ENCODE peak calls at places on chromosomes 4 and X, in seven cellular contexts. S, P, L, Q, Y, N and G are unnamed samples. For H3K27me3, the result is how much of the 10 kb centered on the place peaks cover.

GRCh38 chrX:8305336-8305735 is 134.3 kb upstream of the VCX2 start:
- DNase-seq in S (no peak), P (no peak), L (no peak), Q (no peak), Y (no peak), N (no peak), G (no peak)

GRCh38 chr4:137794779-137795178 is 262.5 kb upstream of the PCDH18 start:
- DNase-seq in S (no peak), P (no peak), L (no peak), Q (no peak), Y (no peak), N (no peak), G (no peak)

GRCh38 chrX:136227948-136228584 is 23.1 kb downstream of the MAP7D3 start:
- DNase-seq in S (peak), P (no peak), L (peak), Q (no peak), Y (no peak), N (no peak), G (no peak)

GRCh38 chr4:7201351-7202305 is 9.3 kb downstream of the SORCS2 start:
- DNase-seq in S (no peak), P (no peak), L (no peak), Q (no peak), Y (no peak), N (peak), G (no peak)

GRCh38 chr4:136742330-136742729 is 790.0 kb downstream of the PCDH18 start:
- DNase-seq in S (no peak), P (no peak), L (peak), Q (no peak), Y (no peak), N (no peak), G (no peak)

GRCh38 chr4:32748498-32748897 is 2028.3 kb downstream of the PCDH7 start:
- DNase-seq in S (no peak), P (no peak), L (no peak), Q (no peak), Y (no peak), N (peak), G (no peak)

GRCh38 chr4:153521995-153522799 is 56.0 kb downstream of the TMEM131L start:
- DNase-seq in S (no peak), P (no peak), L (no peak), Q (no peak), Y (peak), N (peak), G (no peak)

GRCh38 chr4:7166981-7167700 is 25.2 kb upstream of the SORCS2 start:
- DNase-seq in S (peak), P (no peak), L (no peak), Q (no peak), Y (no peak), N (no peak), G (no peak)

GRCh38 chr4:110195561-110196205 is 2.7 kb downstream of the ELOVL6 start:
- DNase-seq in S (peak), P (no peak), L (peak), Q (no peak), Y (no peak), N (peak), G (no peak)

GRCh38 chrX:124257924-124258706 is 74.3 kb upstream of the TEX13D start:
- DNase-seq in S (no peak), P (no peak), L (no peak), Q (no peak), Y (no peak), N (no peak), G (no peak)

GRCh38 chrX:103396186-103396585 is 19.8 kb downstream of the BEX3 start:
- DNase-seq in S (no peak), P (no peak), L (peak), Q (no peak), Y (no peak), N (no peak), G (no peak)

GRCh38 chr4:85452073-85452764 is 22.7 kb upstream of the ARHGAP24 start:
- DNase-seq in S (no peak), P (no peak), L (no peak), Q (no peak), Y (no peak), N (no peak), G (no peak)

GRCh38 chr4:40763228-40763716 is 13.5 kb downstream of the NSUN7 start:
- DNase-seq in S (peak), P (no peak), L (peak), Q (no peak), Y (no peak), N (peak), G (no peak)

GRCh38 chr4:4868506-4869379 is 9.3 kb downstream of the MSX1 start:
- DNase-seq in S (no peak), P (no peak), L (no peak), Q (no peak), Y (no peak), N (peak), G (no peak)
- H3K27me3 ChIP-seq in S (half or more), P (under half), L (half or more), Q (half or more), Y (under half), N (half or more), G (half or more)

DNA sequence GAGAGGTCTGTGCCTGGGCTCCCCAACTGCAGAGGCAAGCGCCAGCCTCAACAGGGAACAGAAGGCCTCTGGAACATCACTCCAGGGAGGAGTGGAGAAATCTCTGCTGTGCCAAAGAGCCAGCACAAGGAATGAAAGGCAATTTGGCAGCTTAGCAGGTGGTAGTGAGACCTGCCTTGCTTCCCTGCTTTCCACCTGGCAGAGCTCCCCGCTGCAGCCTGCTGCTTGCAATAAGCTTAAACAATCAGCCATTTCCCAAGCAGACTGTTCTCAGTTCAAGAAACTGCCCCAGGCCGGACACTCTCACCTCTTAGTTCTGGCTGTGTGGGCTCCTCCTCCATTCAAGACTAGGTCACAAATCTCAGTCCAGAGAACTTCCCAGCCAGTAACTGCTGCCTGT is 370.6 kb downstream of the MAGEB5 start:
- DNase-seq in S (no peak), P (no peak), L (no peak), Q (no peak), Y (no peak), N (peak), G (no peak)
- H3K27me3 ChIP-seq in S (under half), P (under half), L (under half), Q (under half), Y (under half), N (under half), G (under half)

GRCh38 chrX:114615765-114616164 is 31.9 kb downstream of the HTR2C start:
- DNase-seq in S (no peak), P (no peak), L (no peak), Q (no peak), Y (no peak), N (no peak), G (no peak)

DNA sequence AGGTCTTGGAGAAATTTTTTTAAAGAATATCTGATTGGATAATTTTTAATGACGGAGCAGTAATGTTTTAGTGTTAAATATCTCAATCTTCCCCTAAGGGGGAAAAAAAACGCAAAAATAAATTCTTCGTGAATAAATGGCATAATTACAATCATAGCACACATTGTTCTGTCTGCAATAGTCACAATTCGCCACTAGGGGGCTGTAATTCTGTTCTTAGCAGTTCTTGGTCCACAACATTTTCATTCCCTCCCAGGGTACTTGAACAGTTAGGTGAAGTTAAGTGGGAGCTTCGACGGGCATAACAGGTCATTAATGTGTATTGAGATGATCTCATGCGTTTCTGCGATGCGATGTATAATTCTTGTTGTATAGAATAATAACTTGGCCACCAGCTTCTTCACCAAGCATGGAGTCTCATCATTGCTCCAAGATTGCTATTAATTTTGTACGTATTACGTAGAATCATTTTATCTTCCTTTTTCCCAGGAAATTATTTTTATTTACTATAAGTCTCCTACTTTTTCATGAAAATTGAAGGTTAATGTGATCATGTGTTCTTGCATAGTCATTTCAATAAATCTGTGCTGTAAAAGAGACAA is 27.2 kb downstream of the HTR2C start:
- DNase-seq in S (peak), P (peak), L (peak), Q (peak), Y (no peak), N (peak), G (no peak)
- H3K27me3 ChIP-seq in S (under half), P (under half), L (under half), Q (under half), Y (under half), N (under half), G (under half)

DNA sequence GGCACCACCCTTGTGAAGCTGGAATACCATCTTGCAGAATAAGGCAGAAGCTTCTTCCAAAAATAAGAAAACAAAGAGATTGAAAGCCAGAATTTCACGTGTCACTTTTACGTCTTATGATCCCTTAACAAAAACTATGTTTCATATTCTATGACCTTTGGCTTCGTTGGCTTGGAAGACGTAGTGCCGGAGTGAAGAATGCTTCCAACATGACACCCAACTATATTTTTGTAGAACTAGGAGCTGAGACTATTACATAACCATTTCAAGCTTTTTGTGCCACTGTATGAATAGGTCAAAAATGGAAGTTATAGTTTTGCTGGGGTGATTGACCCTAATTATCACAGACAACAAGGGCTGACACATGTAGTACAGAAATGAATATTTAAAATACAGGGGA is 996.2 kb downstream of the ADGRL3 start:
- DNase-seq in S (no peak), P (no peak), L (no peak), Q (no peak), Y (no peak), N (no peak), G (no peak)
- H3K27me3 ChIP-seq in S (under half), P (under half), L (under half), Q (under half), Y (under half), N (under half), G (under half)

GRCh38 chrX:72394518-72395163 is 88.9 kb upstream of the CITED1 start:
- DNase-seq in S (no peak), P (no peak), L (peak), Q (no peak), Y (no peak), N (no peak), G (no peak)
- H3K27me3 ChIP-seq in S (under half), P (under half), L (under half), Q (under half), Y (under half), N (under half), G (under half)

GRCh38 chrX:53323196-53323595 is 41.8 kb upstream of the IQSEC2 start:
- DNase-seq in S (no peak), P (no peak), L (no peak), Q (no peak), Y (no peak), N (no peak), G (no peak)

GRCh38 chrX:53321216-53321942 is 40.0 kb upstream of the IQSEC2 start:
- DNase-seq in S (no peak), P (no peak), L (no peak), Q (no peak), Y (no peak), N (no peak), G (no peak)

GRCh38 chrX:53321943-53322497 is 40.6 kb upstream of the IQSEC2 start:
- DNase-seq in S (no peak), P (no peak), L (no peak), Q (no peak), Y (no peak), N (no peak), G (no peak)

GRCh38 chrX:53324085-53324484 is 42.7 kb upstream of the IQSEC2 start:
- DNase-seq in S (no peak), P (no peak), L (no peak), Q (no peak), Y (no peak), N (no peak), G (no peak)

DNA sequence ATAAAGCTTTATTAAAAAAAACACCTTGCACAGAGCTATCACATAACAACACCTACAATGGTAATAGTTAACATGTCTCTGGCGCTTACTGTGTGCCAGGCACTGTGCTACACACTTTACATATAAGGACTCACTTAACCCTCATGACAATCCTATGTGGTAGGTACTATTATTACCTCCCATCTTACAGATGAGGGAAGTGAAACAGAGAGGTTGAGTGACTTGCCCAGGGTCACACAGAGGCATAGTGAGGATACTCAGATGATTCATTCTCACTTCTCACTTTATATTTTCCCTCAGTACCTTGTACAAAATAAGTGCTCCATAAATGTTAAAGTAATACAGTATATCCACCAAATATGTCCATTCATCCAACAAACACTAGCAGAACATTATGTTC is 43.4 kb upstream of the IQSEC2 start:
- DNase-seq in S (no peak), P (no peak), L (no peak), Q (no peak), Y (no peak), N (no peak), G (no peak)
- H3K27me3 ChIP-seq in S (under half), P (under half), L (half or more), Q (under half), Y (under half), N (under half), G (under half)

DNA sequence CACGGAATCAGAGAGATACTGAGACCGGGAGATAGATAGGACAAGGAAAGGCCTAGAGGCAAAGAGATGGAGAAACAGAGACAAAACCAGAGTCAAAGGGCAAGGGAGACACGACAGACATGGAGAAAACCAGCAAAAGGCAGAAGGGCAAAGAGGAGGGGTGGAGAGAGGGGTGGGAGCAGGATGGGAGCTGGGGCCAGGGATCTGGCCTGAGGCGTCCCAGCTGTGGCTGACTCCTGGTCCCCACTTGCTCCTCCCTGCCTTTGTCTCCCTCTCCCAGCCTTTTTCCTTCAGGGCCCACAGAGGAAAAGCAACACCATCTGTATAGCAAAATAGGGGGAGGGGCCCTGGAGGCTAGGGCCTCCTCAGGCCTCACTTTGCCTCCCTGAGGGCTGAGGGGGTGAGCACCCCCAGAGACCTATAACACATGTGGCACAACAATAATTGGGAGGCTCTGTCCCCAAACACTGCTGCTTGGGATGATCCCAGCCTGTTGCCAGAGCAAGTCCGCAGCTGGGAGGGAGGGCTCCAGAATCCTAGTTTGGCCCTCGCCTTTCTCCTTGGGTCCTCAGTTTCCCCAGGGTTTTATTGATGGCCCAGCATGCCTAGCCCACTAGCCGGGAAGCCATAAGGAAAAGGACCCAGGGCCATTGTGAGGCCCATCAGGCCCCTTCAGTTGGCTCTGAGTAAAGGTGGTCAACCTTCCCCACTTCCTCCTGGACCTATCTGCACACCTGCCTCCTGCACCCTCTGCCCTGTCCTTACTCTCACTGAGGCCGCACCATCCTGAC is 96.8 kb downstream of the PJA1 start:
- DNase-seq in S (no peak), P (no peak), L (no peak), Q (no peak), Y (no peak), N (no peak), G (no peak)
- H3K27me3 ChIP-seq in S (under half), P (under half), L (under half), Q (under half), Y (under half), N (under half), G (under half)

DNA sequence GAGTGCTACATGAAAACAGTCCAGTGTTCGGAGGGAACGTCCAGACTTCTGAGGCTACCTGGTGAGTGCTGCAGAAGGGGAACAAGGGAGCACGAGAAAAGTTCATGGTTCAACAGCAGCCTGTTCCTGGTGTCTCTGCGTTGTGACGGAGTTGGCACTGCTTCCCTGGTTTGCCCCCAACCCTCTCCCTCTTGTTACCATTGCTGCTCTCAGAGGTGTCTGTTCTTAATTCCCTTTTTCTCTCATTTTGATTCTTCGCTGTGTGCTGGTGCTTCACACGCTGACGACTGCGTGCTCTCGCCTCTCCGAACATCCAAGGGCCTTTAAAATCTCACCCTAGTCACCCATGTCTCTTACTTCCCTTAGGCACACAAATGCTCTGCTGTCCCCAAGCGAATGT is 1.6 kb upstream of the FAM149A start:
- DNase-seq in S (no peak), P (no peak), L (no peak), Q (no peak), Y (no peak), N (no peak), G (no peak)
- H3K27me3 ChIP-seq in S (under half), P (under half), L (under half), Q (under half), Y (under half), N (under half), G (under half)